ENCODE peak calls at places on chromosome 15, in five cellular contexts. A, E, X, D and P are unnamed samples.

GRCh38 chr15:51267047-51267713 is 71.2 kb downstream of the CYP19A1 start:
- DNase-seq in D (no peak), E (no peak), A (peak), X (peak), P (no peak)

GRCh38 chr15:86624261-86625036 is 544.8 kb downstream of the AGBL1 start:
- DNase-seq in E (peak), A (peak), X (peak), D (peak), P (no peak)

GRCh38 chr15:78035861-78036476 is 41.5 kb downstream of the TBC1D2B start:
- DNase-seq in D (no peak), A (no peak), X (no peak), E (no peak), P (no peak)

GRCh38 chr15:53446376-53446775 is 313.1 kb downstream of the WDR72 start:
- DNase-seq in A (no peak), D (no peak), X (no peak), E (no peak), P (no peak)

GRCh38 chr15:95826388-95826781 is 504.1 kb upstream of the NR2F2 start:
- DNase-seq in A (no peak), E (no peak), D (no peak), X (no peak), P (no peak)

GRCh38 chr15:19987389-19988048 is 554.1 kb downstream of the GOLGA6L6 start:
- DNase-seq in E (no peak), X (no peak), D (peak), A (no peak), P (no peak)

GRCh38 chr15:27017168-27017809 is 46.3 kb downstream of the GABRG3 start:
- DNase-seq in D (peak), E (peak), A (peak), X (peak), P (peak)

GRCh38 chr15:45262906-45263456 is 10.9 kb downstream of the SLC28A2 start:
- DNase-seq in E (no peak), A (no peak), X (no peak), D (peak), P (no peak)

GRCh38 chr15:66862111-66862815 is 160.2 kb downstream of the SMAD6 start:
- DNase-seq in A (no peak), D (peak), X (no peak), E (peak), P (no peak)

GRCh38 chr15:76235186-76235826 is 76.0 kb downstream of the ETFA start:
- DNase-seq in X (no peak), D (no peak), A (no peak), E (peak), P (no peak)

GRCh38 chr15:35362195-35362829 is 183.7 kb downstream of the DPH6 start:
- DNase-seq in D (no peak), X (no peak), A (no peak), E (peak), P (no peak)

GRCh38 chr15:39599871-39600270 is 19.0 kb downstream of the THBS1 start:
- DNase-seq in D (no peak), X (no peak), E (peak), A (no peak), P (no peak)

DNA sequence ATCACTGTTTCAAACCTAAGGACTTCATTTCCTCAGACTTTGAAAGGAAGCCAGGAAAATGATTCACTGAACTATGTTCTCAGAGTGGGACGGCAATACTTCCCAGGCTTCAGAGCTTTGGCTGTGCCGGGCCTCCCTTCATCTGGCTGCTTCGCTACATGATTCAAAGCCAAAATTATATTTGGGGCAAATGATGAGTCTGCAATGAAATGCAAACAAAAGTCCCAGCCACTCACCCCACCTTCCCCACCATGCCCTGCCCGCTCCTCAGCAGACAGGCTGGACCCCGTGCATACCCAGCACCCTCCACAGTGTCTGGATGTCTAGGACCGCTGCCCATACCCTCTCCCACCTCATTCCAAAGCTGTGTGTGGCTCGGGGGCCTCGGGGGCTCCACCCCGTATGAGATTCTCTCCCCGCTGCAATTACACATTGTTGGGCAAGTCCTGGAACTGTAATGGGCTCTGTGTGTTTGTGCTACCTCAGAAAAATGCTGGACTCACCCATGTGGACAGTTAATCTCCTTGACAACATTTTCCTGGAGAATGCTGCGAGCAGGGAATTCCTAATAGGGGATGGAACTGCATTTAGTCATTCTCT is 32.2 kb downstream of the ATP10A start:
- DNase-seq in E (peak), D (no peak), X (no peak), A (no peak), P (no peak)
- TF ChIP-seq CTCF in E (no peak), D (no peak), X (no peak), A (no peak), P (no peak)

DNA sequence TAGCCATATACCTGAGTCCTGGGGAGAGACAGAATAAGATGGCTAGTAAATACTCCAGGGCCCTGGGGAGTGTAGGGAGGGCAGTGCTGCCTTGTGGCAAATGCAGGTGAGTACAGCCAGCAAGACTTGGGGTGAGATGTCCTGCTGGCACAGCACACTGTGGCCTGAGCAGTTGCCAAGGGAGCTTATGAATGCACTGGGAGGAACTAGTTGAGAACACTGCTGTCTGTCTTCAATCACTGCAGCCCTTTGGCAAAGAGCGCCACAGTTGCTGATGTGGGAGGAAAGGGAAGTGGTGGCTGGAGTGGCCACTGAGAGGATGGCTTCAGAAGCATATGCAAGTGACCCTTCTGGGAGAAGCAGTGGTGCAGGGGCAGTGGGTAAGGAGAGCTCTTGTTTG is 264.6 kb downstream of the RORA start:
- DNase-seq in E (peak), X (no peak), D (no peak), A (no peak), P (no peak)
- TF ChIP-seq CTCF in E (no peak), X (no peak), D (no peak), A (no peak), P (no peak)

DNA sequence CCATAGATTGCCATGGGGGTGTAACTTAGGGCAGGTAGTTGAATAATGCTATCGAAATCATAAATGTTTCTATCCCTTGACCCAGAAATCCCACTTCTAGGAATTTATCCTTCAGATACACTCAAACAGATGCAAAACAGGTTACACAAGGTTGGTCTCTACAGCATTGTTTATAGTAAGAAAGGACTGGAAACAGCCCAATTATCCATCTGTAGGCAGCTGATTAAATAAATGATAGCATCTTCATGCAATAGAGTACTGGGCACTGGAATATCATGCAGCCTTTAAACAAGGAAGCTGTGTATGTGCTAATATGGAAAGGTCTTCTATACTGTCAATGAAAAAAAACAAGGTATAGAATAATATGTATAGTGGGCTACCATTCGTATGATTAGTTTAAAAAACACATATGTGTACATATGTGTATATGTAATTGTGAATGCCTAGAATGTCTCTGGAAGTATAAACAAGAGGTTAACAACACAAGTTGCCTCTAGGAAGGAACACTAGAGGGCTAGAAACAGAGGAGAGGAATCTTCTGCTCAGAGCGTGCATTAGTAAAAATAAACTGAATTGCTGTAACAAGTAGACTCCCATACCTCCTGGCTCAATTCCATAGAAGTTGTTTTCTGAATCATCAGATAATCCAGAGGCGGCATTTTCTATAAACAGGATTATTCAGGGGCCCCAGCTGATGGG is 146.1 kb downstream of the TLE3 start:
- DNase-seq in A (no peak), E (peak), D (no peak), X (no peak), P (no peak)
- TF ChIP-seq CTCF in A (no peak), E (peak), D (no peak), X (no peak), P (no peak)

GRCh38 chr15:83111149-83111548 is 3.7 kb downstream of the TM6SF1 start:
- DNase-seq in D (no peak), A (no peak), X (no peak), E (no peak), P (no peak)

GRCh38 chr15:83113881-83114280 is 6.4 kb downstream of the TM6SF1 start:
- DNase-seq in D (no peak), A (no peak), X (no peak), E (no peak), P (no peak)

GRCh38 chr15:83114305-83114704 is 6.9 kb downstream of the TM6SF1 start:
- DNase-seq in X (no peak), D (no peak), A (no peak), E (no peak), P (no peak)

GRCh38 chr15:83112959-83113299 is 5.5 kb downstream of the TM6SF1 start:
- DNase-seq in D (no peak), E (no peak), X (no peak), A (no peak), P (no peak)

DNA sequence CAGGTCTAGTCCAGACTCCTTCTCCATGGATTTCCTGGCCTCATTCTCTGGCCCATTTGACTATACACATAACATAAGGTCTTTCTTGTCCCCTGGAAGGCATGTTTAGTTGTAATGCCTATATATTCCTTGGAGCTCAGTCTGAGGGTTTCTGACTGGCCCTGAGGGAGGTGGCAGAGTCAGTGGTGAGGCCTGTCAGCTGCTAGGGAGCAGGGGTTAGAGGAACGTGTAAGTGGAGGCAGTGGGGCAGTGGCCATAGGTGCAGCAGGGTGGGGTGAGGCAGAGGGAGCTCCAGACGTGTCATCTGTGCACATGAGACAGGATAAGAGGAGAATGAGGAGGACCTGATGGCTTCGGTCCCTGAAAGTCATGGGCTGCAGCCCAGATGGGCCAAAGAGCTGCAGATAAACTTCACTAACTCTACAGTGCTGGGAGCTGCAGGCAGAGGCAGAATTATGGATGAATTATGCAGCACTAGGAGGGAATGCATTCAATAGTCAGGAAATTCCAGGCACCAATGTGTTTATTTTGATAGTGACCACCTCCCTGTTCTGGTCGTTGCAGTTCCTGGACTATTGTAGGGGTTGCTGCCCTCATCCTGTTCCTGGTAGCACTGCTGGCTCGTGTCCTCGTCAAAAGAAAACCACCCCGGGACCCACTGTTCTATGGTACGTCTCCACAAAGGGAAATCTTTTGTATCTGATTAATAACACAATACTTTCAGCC is 5.0 kb downstream of the TM6SF1 start:
- DNase-seq in D (no peak), E (peak), X (peak), A (no peak), P (no peak)
- TF ChIP-seq CTCF in D (no peak), E (no peak), X (no peak), A (no peak), P (no peak)

DNA sequence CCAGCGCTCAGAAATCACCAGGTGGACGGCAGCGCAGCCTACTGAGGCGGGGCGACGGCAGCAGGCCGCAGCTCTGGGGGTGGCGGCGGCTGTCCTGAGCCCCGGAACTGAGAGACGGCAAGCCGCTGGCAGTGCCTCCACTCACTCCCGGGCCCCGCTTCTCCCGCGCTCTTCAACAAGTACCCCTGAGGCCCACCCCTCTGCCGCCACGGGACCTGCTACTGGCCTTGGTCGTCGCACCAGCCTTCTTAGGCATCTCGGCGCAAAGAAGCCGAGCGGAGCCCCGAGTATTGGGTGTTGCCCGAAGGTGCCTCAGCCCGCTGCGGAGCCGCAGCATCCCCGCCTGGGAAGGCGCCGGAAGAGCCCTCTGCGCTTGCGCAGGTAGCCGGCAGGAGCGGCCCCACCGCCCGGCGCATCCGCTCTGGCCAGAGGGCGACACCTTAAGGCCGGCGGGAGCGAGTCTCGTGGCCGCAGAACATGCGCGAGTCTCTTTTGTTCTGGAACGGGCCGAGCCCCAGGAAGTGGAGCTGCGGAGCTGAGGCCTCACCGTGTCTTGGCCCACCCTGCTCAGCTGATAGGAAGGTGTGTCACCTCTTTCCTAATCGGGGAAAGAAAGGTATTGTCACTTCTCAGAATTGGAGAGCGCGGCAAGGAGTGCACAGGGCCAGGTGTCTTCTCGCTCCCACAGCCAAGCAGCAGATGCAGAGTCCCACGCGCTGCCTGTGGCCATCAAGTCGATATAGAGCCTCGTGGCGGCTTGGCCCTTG is at the start of gene C15orf40:
- DNase-seq in X (peak), E (peak), A (peak), D (peak), P (peak)
- TF ChIP-seq CTCF in X (no peak), E (peak), A (peak), D (no peak), P (peak)

GRCh38 chr15:59555696-59556095 is 55.9 kb upstream of the GCNT3 start:
- DNase-seq in D (no peak), X (no peak), E (no peak), A (no peak), P (no peak)

GRCh38 chr15:59561547-59561946 is 50.0 kb upstream of the GCNT3 start:
- DNase-seq in X (no peak), D (no peak), E (no peak), A (no peak), P (no peak)

GRCh38 chr15:59553879-59554735 is 57.5 kb upstream of the GCNT3 start:
- DNase-seq in E (peak), A (no peak), X (peak), D (peak), P (no peak)

GRCh38 chr15:59550961-59551360 is 60.6 kb upstream of the GCNT3 start:
- DNase-seq in A (no peak), D (peak), X (no peak), E (no peak), P (no peak)

GRCh38 chr15:59556405-59556804 is 55.2 kb upstream of the GCNT3 start:
- DNase-seq in A (no peak), D (no peak), E (peak), X (no peak), P (no peak)
- TF ChIP-seq CTCF in A (no peak), D (no peak), E (no peak), X (no peak), P (no peak)

GRCh38 chr15:69159805-69160140 is 662 bp upstream of the GLCE start:
- DNase-seq in E (no peak), X (no peak), D (no peak), A (no peak), P (no peak)

GRCh38 chr15:69163124-69163669 is 2.8 kb downstream of the GLCE start:
- DNase-seq in X (no peak), A (no peak), D (no peak), E (no peak), P (no peak)

GRCh38 chr15:69160141-69160975 is at the start of gene GLCE:
- DNase-seq in X (peak), E (peak), D (peak), A (peak), P (peak)

GRCh38 chr15:69161878-69162213 is 1.4 kb downstream of the GLCE start:
- DNase-seq in E (no peak), A (no peak), D (no peak), X (no peak), P (peak)

DNA sequence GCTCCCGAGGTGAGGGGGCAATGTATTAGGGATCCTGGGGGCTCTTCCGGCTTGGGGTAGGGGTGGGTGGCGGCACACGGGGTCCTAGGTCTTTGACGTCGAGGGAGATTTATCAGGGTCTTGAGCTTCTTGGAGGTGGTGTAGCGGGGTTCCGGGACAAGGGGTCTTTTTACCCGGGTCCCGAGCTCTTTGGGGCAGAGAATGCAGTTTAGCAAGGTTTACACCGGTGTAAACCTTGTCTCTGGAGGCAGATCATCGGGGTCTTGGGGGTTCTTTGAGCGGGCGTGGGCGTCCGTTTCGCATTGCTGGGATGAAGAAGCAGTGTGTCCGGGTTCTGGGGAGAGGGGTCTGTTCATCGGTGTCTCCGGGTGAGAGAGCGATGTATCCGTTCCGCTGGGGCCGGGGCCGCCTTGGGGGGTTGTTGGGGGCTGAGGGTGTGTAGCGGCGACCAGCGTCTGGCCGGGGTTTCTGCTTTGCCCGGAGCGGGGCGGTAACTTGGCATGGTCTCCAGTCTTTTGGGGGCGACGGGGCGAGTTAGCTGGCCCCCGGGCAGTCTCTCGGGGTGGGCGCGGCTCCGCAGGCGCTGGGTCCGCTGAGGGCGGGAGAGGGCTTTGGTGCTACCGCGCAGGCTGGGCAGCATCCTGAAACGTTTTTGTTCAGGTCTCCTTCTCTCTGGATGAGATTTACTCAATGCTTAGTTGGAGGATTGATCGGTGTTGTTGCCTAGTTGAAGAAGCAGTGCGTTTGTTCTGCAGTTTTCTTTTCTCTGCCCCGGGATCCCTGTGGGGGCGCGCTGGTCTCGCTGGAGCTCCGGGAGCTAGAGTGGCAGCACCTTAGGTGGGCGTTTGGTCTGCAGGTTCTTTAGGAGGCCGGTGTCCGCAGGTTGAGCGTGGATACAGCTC is 792 bp downstream of the GLCE start:
- DNase-seq in E (peak), X (peak), A (peak), D (peak), P (peak)
- TF ChIP-seq CTCF in E (peak), X (no peak), A (no peak), D (no peak), P (no peak)

GRCh38 chr15:47500823-47501222 is 216.5 kb upstream of the SEMA6D start:
- DNase-seq in X (no peak), E (no peak), A (no peak), D (no peak), P (no peak)
- TF ChIP-seq CTCF in X (no peak), E (no peak), A (no peak), D (no peak), P (no peak)